ENCODE peak calls at places on chromosomes 12 and 14, in ten cellular contexts. One of them, this sample, is unnamed.

GRCh38 chr12:57844725-57845477 is 1.6 kb downstream of the CTDSP2 start:
- DNase-seq in uterus: peak
- DNase-seq in Peyer's patch: peak
- DNase-seq in PC-3: peak
- DNase-seq in astrocyte of the cerebellum: no peak
- DNase-seq in A549: peak
- DNase-seq in astrocyte: peak
- DNase-seq in BJ: no peak
- DNase-seq in lower leg skin: peak
- DNase-seq in cardiac muscle cell: peak
- DNase-seq in this sample: peak

GRCh38 chr14:50961606-50962259 is 17.4 kb upstream of the PYGL start:
- DNase-seq in uterus: peak
- DNase-seq in Peyer's patch: no peak
- DNase-seq in PC-3: peak
- DNase-seq in astrocyte of the cerebellum: peak
- DNase-seq in A549: peak
- DNase-seq in astrocyte: peak
- DNase-seq in BJ: peak
- DNase-seq in lower leg skin: no peak
- DNase-seq in cardiac muscle cell: peak
- DNase-seq in this sample: peak

GRCh38 chr12:46110220-46110700 is 119.9 kb upstream of the SCAF11 start:
- DNase-seq in uterus: no peak
- DNase-seq in Peyer's patch: peak
- DNase-seq in PC-3: no peak
- DNase-seq in astrocyte of the cerebellum: no peak
- DNase-seq in A549: no peak
- DNase-seq in astrocyte: no peak
- DNase-seq in BJ: no peak
- DNase-seq in lower leg skin: no peak
- DNase-seq in cardiac muscle cell: no peak
- DNase-seq in this sample: no peak

GRCh38 chr14:57533214-57533613 is 39.6 kb upstream of the CCDC198 start:
- DNase-seq in uterus: no peak
- DNase-seq in Peyer's patch: no peak
- DNase-seq in PC-3: peak
- DNase-seq in astrocyte of the cerebellum: peak
- DNase-seq in A549: peak
- DNase-seq in astrocyte: no peak
- DNase-seq in BJ: no peak
- DNase-seq in lower leg skin: no peak
- DNase-seq in cardiac muscle cell: peak
- DNase-seq in this sample: peak

GRCh38 chr12:13187399-13187798 is 9.1 kb upstream of the EMP1 start:
- DNase-seq in uterus: no peak
- DNase-seq in Peyer's patch: no peak
- DNase-seq in PC-3: peak
- DNase-seq in astrocyte of the cerebellum: no peak
- DNase-seq in A549: peak
- DNase-seq in astrocyte: peak
- DNase-seq in BJ: no peak
- DNase-seq in lower leg skin: peak
- DNase-seq in cardiac muscle cell: no peak
- DNase-seq in this sample: peak

GRCh38 chr12:80183939-80184338 is 84.6 kb downstream of the OTOGL start:
- DNase-seq in uterus: no peak
- DNase-seq in Peyer's patch: no peak
- DNase-seq in PC-3: no peak
- DNase-seq in astrocyte of the cerebellum: no peak
- DNase-seq in A549: no peak
- DNase-seq in astrocyte: no peak
- DNase-seq in BJ: no peak
- DNase-seq in lower leg skin: no peak
- DNase-seq in cardiac muscle cell: peak
- DNase-seq in this sample: no peak

GRCh38 chr14:34562776-34563150 is 23.3 kb upstream of the EAPP start:
- DNase-seq in uterus: no peak
- DNase-seq in Peyer's patch: no peak
- DNase-seq in PC-3: no peak
- DNase-seq in astrocyte of the cerebellum: no peak
- DNase-seq in A549: no peak
- DNase-seq in astrocyte: no peak
- DNase-seq in BJ: no peak
- DNase-seq in lower leg skin: no peak
- DNase-seq in cardiac muscle cell: no peak
- DNase-seq in this sample: no peak

GRCh38 chr12:6605425-6606330 is 1.5 kb downstream of the CHD4 start:
- DNase-seq in uterus: no peak
- DNase-seq in Peyer's patch: no peak
- DNase-seq in PC-3: peak
- DNase-seq in astrocyte of the cerebellum: no peak
- DNase-seq in A549: no peak
- DNase-seq in astrocyte: peak
- DNase-seq in BJ: no peak
- DNase-seq in lower leg skin: no peak
- DNase-seq in cardiac muscle cell: peak
- DNase-seq in this sample: peak

GRCh38 chr12:6383572-6384498 is at the start of gene LTBR:
- DNase-seq in uterus: peak
- DNase-seq in Peyer's patch: peak
- DNase-seq in PC-3: peak
- DNase-seq in astrocyte of the cerebellum: no peak
- DNase-seq in A549: peak
- DNase-seq in astrocyte: peak
- DNase-seq in BJ: peak
- DNase-seq in lower leg skin: peak
- DNase-seq in cardiac muscle cell: peak
- DNase-seq in this sample: peak

GRCh38 chr12:44143170-44143569 is 307.3 kb downstream of the TMEM117 start:
- DNase-seq in uterus: no peak
- DNase-seq in Peyer's patch: no peak
- DNase-seq in PC-3: no peak
- DNase-seq in astrocyte of the cerebellum: no peak
- DNase-seq in A549: no peak
- DNase-seq in astrocyte: no peak
- DNase-seq in BJ: no peak
- DNase-seq in lower leg skin: no peak
- DNase-seq in cardiac muscle cell: no peak
- DNase-seq in this sample: no peak

GRCh38 chr12:45688188-45688587 is 41.3 kb upstream of the ARID2 start:
- DNase-seq in uterus: no peak
- DNase-seq in Peyer's patch: no peak
- DNase-seq in PC-3: peak
- DNase-seq in astrocyte of the cerebellum: no peak
- DNase-seq in A549: no peak
- DNase-seq in astrocyte: no peak
- DNase-seq in BJ: no peak
- DNase-seq in lower leg skin: no peak
- DNase-seq in cardiac muscle cell: no peak
- DNase-seq in this sample: no peak

GRCh38 chr12:51661836-51662235 is 70.8 kb downstream of the SCN8A start:
- DNase-seq in uterus: no peak
- DNase-seq in Peyer's patch: no peak
- DNase-seq in PC-3: no peak
- DNase-seq in astrocyte of the cerebellum: no peak
- DNase-seq in A549: no peak
- DNase-seq in astrocyte: no peak
- DNase-seq in BJ: no peak
- DNase-seq in lower leg skin: no peak
- DNase-seq in cardiac muscle cell: no peak
- DNase-seq in this sample: no peak

GRCh38 chr14:101066826-101067508 is 163.4 kb upstream of the RTL1 start:
- DNase-seq in uterus: peak
- DNase-seq in Peyer's patch: peak
- DNase-seq in PC-3: no peak
- DNase-seq in astrocyte of the cerebellum: no peak
- DNase-seq in A549: no peak
- DNase-seq in astrocyte: no peak
- DNase-seq in BJ: no peak
- DNase-seq in lower leg skin: peak
- DNase-seq in cardiac muscle cell: no peak
- DNase-seq in this sample: no peak

GRCh38 chr12:30450872-30451271 is 244.8 kb downstream of the IPO8 start:
- DNase-seq in uterus: no peak
- DNase-seq in Peyer's patch: no peak
- DNase-seq in PC-3: peak
- DNase-seq in astrocyte of the cerebellum: no peak
- DNase-seq in A549: no peak
- DNase-seq in astrocyte: peak
- DNase-seq in BJ: no peak
- DNase-seq in lower leg skin: no peak
- DNase-seq in cardiac muscle cell: peak
- DNase-seq in this sample: peak

GRCh38 chr12:50785406-50785805 is 21.5 kb downstream of the ATF1 start:
- DNase-seq in uterus: no peak
- DNase-seq in Peyer's patch: no peak
- DNase-seq in PC-3: no peak
- DNase-seq in astrocyte of the cerebellum: peak
- DNase-seq in A549: no peak
- DNase-seq in astrocyte: peak
- DNase-seq in BJ: no peak
- DNase-seq in lower leg skin: no peak
- DNase-seq in cardiac muscle cell: peak
- DNase-seq in this sample: no peak

DNA sequence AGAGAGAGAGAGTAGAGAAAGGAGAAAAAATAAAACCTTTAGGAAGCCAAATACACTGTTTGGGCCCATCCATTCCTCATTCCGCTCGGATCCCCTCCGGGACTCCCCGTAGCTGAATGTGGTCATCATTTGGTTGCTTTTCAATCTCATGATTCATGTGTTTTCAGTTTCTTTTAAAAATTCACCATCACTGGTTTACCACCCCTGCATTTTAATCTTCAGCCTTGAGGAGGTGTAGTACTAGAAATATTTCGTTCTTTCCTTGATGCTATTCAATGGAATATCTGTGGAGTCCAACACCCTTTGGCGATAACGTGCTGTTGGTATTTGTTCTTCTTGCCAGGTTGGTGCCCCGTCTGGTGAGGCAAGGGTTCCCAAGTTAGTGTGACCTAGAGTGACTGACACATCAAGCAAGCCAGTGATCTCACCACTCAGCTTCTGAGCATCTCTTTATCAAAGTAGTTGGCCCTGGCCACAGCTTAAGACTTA is 60.1 kb downstream of the PLXNC1 start:
- DNase-seq in uterus: no peak
- DNase-seq in Peyer's patch: no peak
- DNase-seq in PC-3: no peak
- DNase-seq in astrocyte of the cerebellum: no peak
- DNase-seq in A549: no peak
- DNase-seq in astrocyte: no peak
- DNase-seq in BJ: no peak
- DNase-seq in lower leg skin: no peak
- DNase-seq in cardiac muscle cell: no peak
- DNase-seq in this sample: no peak
- TF ChIP-seq CTCF in uterus: no peak
- TF ChIP-seq CTCF in Peyer's patch: no peak
- TF ChIP-seq CTCF in PC-3: no peak
- TF ChIP-seq CTCF in astrocyte of the cerebellum: no peak
- TF ChIP-seq CTCF in A549: no peak
- TF ChIP-seq CTCF in astrocyte: no peak
- TF ChIP-seq CTCF in BJ: no peak
- TF ChIP-seq CTCF in lower leg skin: no peak
- TF ChIP-seq CTCF in cardiac muscle cell: no peak
- TF ChIP-seq CTCF in this sample: no peak

GRCh38 chr12:102481705-102482104 is 1.3 kb upstream of the IGF1 start:
- DNase-seq in uterus: no peak
- DNase-seq in Peyer's patch: no peak
- DNase-seq in PC-3: no peak
- DNase-seq in astrocyte of the cerebellum: no peak
- DNase-seq in A549: peak
- DNase-seq in astrocyte: no peak
- DNase-seq in BJ: no peak
- DNase-seq in lower leg skin: no peak
- DNase-seq in cardiac muscle cell: no peak
- DNase-seq in this sample: no peak

GRCh38 chr12:102478416-102479098 is 1.8 kb downstream of the IGF1 start:
- DNase-seq in uterus: no peak
- DNase-seq in Peyer's patch: peak
- DNase-seq in PC-3: no peak
- DNase-seq in astrocyte of the cerebellum: no peak
- DNase-seq in A549: no peak
- DNase-seq in astrocyte: peak
- DNase-seq in BJ: no peak
- DNase-seq in lower leg skin: no peak
- DNase-seq in cardiac muscle cell: no peak
- DNase-seq in this sample: no peak

GRCh38 chr12:102479984-102480383 is 379 bp downstream of the IGF1 start:
- DNase-seq in uterus: no peak
- DNase-seq in Peyer's patch: no peak
- DNase-seq in PC-3: no peak
- DNase-seq in astrocyte of the cerebellum: no peak
- DNase-seq in A549: no peak
- DNase-seq in astrocyte: no peak
- DNase-seq in BJ: no peak
- DNase-seq in lower leg skin: no peak
- DNase-seq in cardiac muscle cell: no peak
- DNase-seq in this sample: no peak

GRCh38 chr12:102479099-102479887 is 1.1 kb downstream of the IGF1 start:
- DNase-seq in uterus: no peak
- DNase-seq in Peyer's patch: peak
- DNase-seq in PC-3: no peak
- DNase-seq in astrocyte of the cerebellum: no peak
- DNase-seq in A549: no peak
- DNase-seq in astrocyte: peak
- DNase-seq in BJ: no peak
- DNase-seq in lower leg skin: no peak
- DNase-seq in cardiac muscle cell: no peak
- DNase-seq in this sample: no peak

GRCh38 chr12:102480401-102480800 is at the start of gene IGF1:
- DNase-seq in uterus: no peak
- DNase-seq in Peyer's patch: no peak
- DNase-seq in PC-3: no peak
- DNase-seq in astrocyte of the cerebellum: peak
- DNase-seq in A549: no peak
- DNase-seq in astrocyte: peak
- DNase-seq in BJ: no peak
- DNase-seq in lower leg skin: no peak
- DNase-seq in cardiac muscle cell: peak
- DNase-seq in this sample: peak
- H3K4me3 ChIP-seq in uterus: peak
- H3K4me3 ChIP-seq in Peyer's patch: peak
- H3K4me3 ChIP-seq in PC-3: no peak
- H3K4me3 ChIP-seq in astrocyte of the cerebellum: no peak
- H3K4me3 ChIP-seq in A549: no peak
- H3K4me3 ChIP-seq in astrocyte: no peak
- H3K4me3 ChIP-seq in BJ: peak
- H3K4me3 ChIP-seq in lower leg skin: peak
- H3K4me3 ChIP-seq in cardiac muscle cell: no peak
- H3K4me3 ChIP-seq in this sample: no peak

GRCh38 chr14:102213984-102214658 is 74.4 kb downstream of the WDR20 start:
- DNase-seq in uterus: no peak
- DNase-seq in Peyer's patch: no peak
- DNase-seq in PC-3: peak
- DNase-seq in astrocyte of the cerebellum: no peak
- DNase-seq in A549: peak
- DNase-seq in astrocyte: no peak
- DNase-seq in BJ: no peak
- DNase-seq in lower leg skin: no peak
- DNase-seq in cardiac muscle cell: no peak
- DNase-seq in this sample: no peak
- TF ChIP-seq CTCF in uterus: no peak
- TF ChIP-seq CTCF in Peyer's patch: no peak
- TF ChIP-seq CTCF in PC-3: peak
- TF ChIP-seq CTCF in astrocyte of the cerebellum: peak
- TF ChIP-seq CTCF in A549: peak
- TF ChIP-seq CTCF in astrocyte: no peak
- TF ChIP-seq CTCF in BJ: peak
- TF ChIP-seq CTCF in lower leg skin: no peak
- TF ChIP-seq CTCF in cardiac muscle cell: peak
- TF ChIP-seq CTCF in this sample: peak

GRCh38 chr12:47276253-47277070 is 196.7 kb upstream of the AMIGO2 start:
- DNase-seq in uterus: peak
- DNase-seq in Peyer's patch: peak
- DNase-seq in PC-3: peak
- DNase-seq in astrocyte of the cerebellum: peak
- DNase-seq in A549: peak
- DNase-seq in astrocyte: no peak
- DNase-seq in BJ: peak
- DNase-seq in lower leg skin: no peak
- DNase-seq in cardiac muscle cell: peak
- DNase-seq in this sample: no peak
- H3K4me3 ChIP-seq in uterus: no peak
- H3K4me3 ChIP-seq in Peyer's patch: no peak
- H3K4me3 ChIP-seq in PC-3: no peak
- H3K4me3 ChIP-seq in astrocyte of the cerebellum: no peak
- H3K4me3 ChIP-seq in A549: no peak
- H3K4me3 ChIP-seq in astrocyte: no peak
- H3K4me3 ChIP-seq in BJ: no peak
- H3K4me3 ChIP-seq in lower leg skin: no peak
- H3K4me3 ChIP-seq in cardiac muscle cell: no peak
- H3K4me3 ChIP-seq in this sample: no peak